ENCODE peak calls at places on chromosomes 5 and 9, in nine cellular contexts. D is MCF 10A, K is GM20000, A is mammary epithelial cell, P is colonic mucosa, G is neural crest cell, M is adrenal gland, W is GM10248, Y is body of pancreas. S is an unnamed sample.

GRCh38 chr9:123350590-123351310 is 5.2 kb upstream of the CRB2 start:
- DNase-seq in D (no peak), K (peak; percentile 8), A (no peak), P (no peak), G (no peak), M (peak; percentile 47), W (no peak), Y (peak; percentile 36), S (no peak)

GRCh38 chr5:16755641-16756040 is 138.8 kb upstream of the RETREG1 start:
- DNase-seq in D (no peak), K (no peak), A (no peak), P (no peak), G (no peak), M (no peak), W (no peak), Y (no peak), S (no peak)

GRCh38 chr9:126386088-126386487 is 59.5 kb downstream of the MVB12B start:
- DNase-seq in D (peak; percentile 28), K (no peak), A (no peak), P (peak; percentile 46), G (no peak), M (no peak), W (no peak), Y (no peak), S (no peak)

GRCh38 chr9:95382433-95382832 is 64.9 kb upstream of the FANCC start:
- DNase-seq in D (no peak), K (no peak), A (peak; percentile 55), P (no peak), G (no peak), M (no peak), W (no peak), Y (no peak), S (no peak)

GRCh38 chr9:75239176-75239575 is 150.9 kb downstream of the OSTF1 start:
- DNase-seq in D (peak; percentile 97), K (no peak), A (peak; percentile 91), P (no peak), G (no peak), M (peak; percentile 12), W (no peak), Y (peak; percentile 63), S (no peak)

GRCh38 chr5:14818931-14819790 is 52.4 kb downstream of the ANKH start:
- DNase-seq in D (peak; percentile 58), K (no peak), A (no peak), P (no peak), G (no peak), M (no peak), W (no peak), Y (no peak), S (no peak)

GRCh38 chr5:88883566-88884434 is 816 bp upstream of the MEF2C start:
- DNase-seq in D (no peak), K (peak; percentile 65), A (peak; percentile 47), P (peak; percentile 65), G (peak; percentile 50), M (peak; percentile 76), W (peak; percentile 58), Y (peak; percentile 47), S (peak; percentile 57)

GRCh38 chr5:52560366-52560765 is 227.3 kb upstream of the ITGA1 start:
- DNase-seq in D (peak; percentile 12), K (no peak), A (peak; percentile 5), P (no peak), G (no peak), M (no peak), W (no peak), Y (no peak), S (no peak)

GRCh38 chr5:34660444-34660843 is 4.3 kb downstream of the RAI14 start:
- DNase-seq in D (no peak), K (no peak), A (no peak), P (no peak), G (no peak), M (no peak), W (no peak), Y (no peak), S (no peak)

GRCh38 chr5:112159435-112159834 is 259.6 kb downstream of the EPB41L4A start:
- DNase-seq in D (no peak), K (no peak), A (no peak), P (peak; percentile 28), G (no peak), M (peak; percentile 18), W (no peak), Y (no peak), S (no peak)

GRCh38 chr9:111601237-111602018 is 2.0 kb upstream of the PTGR1 start:
- DNase-seq in D (peak; percentile 65), K (no peak), A (no peak), P (no peak), G (no peak), M (peak; percentile 58), W (no peak), Y (no peak), S (no peak)

GRCh38 chr5:176673651-176674583 is 26.6 kb downstream of the TSPAN17 start:
- DNase-seq in D (no peak), K (no peak), A (no peak), P (no peak), G (no peak), M (no peak), W (no peak), Y (no peak), S (no peak)

GRCh38 chr9:122360891-122361290 is 9.9 kb upstream of the PTGS1 start:
- DNase-seq in D (no peak), K (no peak), A (peak; percentile 42), P (no peak), G (no peak), M (no peak), W (no peak), Y (no peak), S (no peak)

GRCh38 chr5:154444559-154445421 is 1.0 kb upstream of the SAP30L start:
- DNase-seq in D (peak; percentile 29), K (peak; percentile 31), A (peak; percentile 21), P (peak; percentile 29), G (peak; percentile 8), M (peak; percentile 15), W (peak; percentile 40), Y (peak; percentile 16), S (peak; percentile 47)

GRCh38 chr5:57386958-57387357 is 95.7 kb downstream of the ACTBL2 start:
- DNase-seq in D (peak; percentile 27), K (no peak), A (peak; percentile 11), P (no peak), G (no peak), M (no peak), W (no peak), Y (no peak), S (no peak)

GRCh38 chr5:134543820-134544692 is 18.6 kb downstream of the JADE2 start:
- DNase-seq in D (no peak), K (peak; percentile 75), A (no peak), P (no peak), G (no peak), M (no peak), W (peak; percentile 83), Y (no peak), S (peak; percentile 68)

GRCh38 chr5:134541736-134542376 is 16.4 kb downstream of the JADE2 start:
- DNase-seq in D (peak; percentile 35), K (peak; percentile 46), A (no peak), P (peak; percentile 34), G (peak; percentile 56), M (peak; percentile 63), W (no peak), Y (peak; percentile 71), S (no peak)

GRCh38 chr5:134547999-134548626 is 22.6 kb downstream of the JADE2 start:
- DNase-seq in D (no peak), K (no peak), A (no peak), P (no peak), G (no peak), M (peak; percentile 39), W (no peak), Y (no peak), S (no peak)

GRCh38 chr5:134547579-134547978 is 22.1 kb downstream of the JADE2 start:
- DNase-seq in D (peak; percentile 91), K (no peak), A (peak; percentile 29), P (no peak), G (no peak), M (peak; percentile 84), W (no peak), Y (peak; percentile 68), S (no peak)

GRCh38 chr5:134545070-134545868 is 19.8 kb downstream of the JADE2 start:
- DNase-seq in D (no peak), K (no peak), A (no peak), P (peak; percentile 50), G (no peak), M (no peak), W (no peak), Y (peak; percentile 44), S (no peak)
- TF ChIP-seq CTCF in D (no peak), K (no peak), A (no peak), P (no peak), G (no peak), M (no peak), W (no peak), Y (no peak), S (no peak)

DNA sequence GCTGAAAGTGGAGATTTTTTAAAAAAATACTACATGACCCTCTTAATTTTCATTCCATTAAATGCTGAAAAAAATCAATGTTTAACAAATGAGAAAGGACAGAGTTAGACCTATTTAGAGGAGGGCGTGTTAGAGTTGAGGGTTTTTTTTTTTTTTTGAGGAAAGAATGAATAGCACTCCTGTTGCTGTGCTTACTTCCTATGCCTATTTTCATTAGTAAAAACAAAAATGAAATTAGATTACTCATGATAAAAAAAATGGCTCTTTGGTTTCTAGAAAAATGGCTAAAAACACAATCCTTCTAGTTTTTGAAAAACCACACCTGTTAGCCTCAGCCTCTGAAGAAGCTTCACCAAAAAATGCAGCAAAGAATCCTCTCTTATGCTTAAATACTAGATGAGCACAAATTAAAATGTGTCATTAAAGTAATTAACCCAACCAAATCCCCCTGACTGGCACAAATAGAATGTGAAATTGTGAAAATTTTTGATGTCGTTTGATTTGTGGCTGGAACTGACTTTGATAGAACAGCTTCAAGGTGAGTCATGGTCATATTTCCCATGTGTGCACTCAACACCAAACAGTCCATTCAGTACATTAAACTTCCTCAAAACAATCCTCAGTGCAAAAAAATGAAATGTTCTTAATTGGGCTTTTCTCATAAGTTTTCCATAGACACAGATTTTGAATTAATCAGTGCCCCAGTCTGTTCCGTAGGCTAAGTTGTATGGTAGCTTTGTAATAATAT is 98.0 kb downstream of the MACIR start:
- DNase-seq in D (no peak), K (no peak), A (no peak), P (no peak), G (no peak), M (no peak), W (no peak), Y (no peak), S (no peak)
- TF ChIP-seq CTCF in D (no peak), K (no peak), A (no peak), P (no peak), G (no peak), M (no peak), W (no peak), Y (no peak), S (no peak)

DNA sequence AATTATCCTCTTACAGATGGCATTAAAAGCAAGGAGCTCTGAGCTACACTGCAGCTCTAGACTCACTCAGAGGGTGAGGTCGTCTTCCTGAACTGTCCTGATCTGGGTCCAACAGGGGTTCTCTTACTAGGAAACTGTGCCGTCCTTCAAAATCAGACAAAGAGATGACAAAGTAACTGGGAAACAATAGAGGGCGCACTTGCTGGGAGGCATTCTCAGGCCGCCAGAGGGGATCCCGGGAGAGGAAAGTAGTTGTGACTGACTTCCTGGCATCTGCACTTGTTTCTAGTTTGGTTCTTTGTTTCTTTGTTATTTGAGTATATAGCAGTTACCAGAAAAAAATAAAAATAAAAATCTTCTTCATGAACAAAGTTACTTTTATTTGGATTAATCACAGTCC is 142.9 kb upstream of the MSX2 start:
- DNase-seq in D (peak; percentile 68), K (no peak), A (no peak), P (no peak), G (peak; percentile 49), M (peak; percentile 9), W (no peak), Y (no peak), S (no peak)
- TF ChIP-seq CTCF in D (peak; percentile 28), K (no peak), A (peak; percentile 7), P (no peak), G (peak; percentile 65), M (peak; percentile 22), W (peak; percentile 2), Y (peak; percentile 14), S (peak; percentile 34)

GRCh38 chr5:133316346-133317343 is 264.8 kb downstream of the HSPA4 start:
- DNase-seq in D (peak; percentile 40), K (no peak), A (no peak), P (no peak), G (peak; percentile 20), M (no peak), W (no peak), Y (no peak), S (no peak)
- TF ChIP-seq CTCF in D (no peak), K (no peak), A (no peak), P (no peak), G (peak; percentile 55), M (no peak), W (no peak), Y (no peak), S (peak; percentile 18)